ENCODE peak calls at places on chromosomes 12 and 14, in four cellular contexts. K is H1, M is mesenchymal stem cell, B is neuronal stem cell. H is an unnamed sample. For H3K36me3, the result is how much of the 10 kb centered on the place peaks cover.

GRCh38 chr14:68379510-68380303 is 413.2 kb downstream of the ZFP36L1 start:
- DNase-seq in K (no peak), M (no peak), B (no peak), H (no peak)

GRCh38 chr14:35416108-35416750 is 11.7 kb upstream of the NFKBIA start:
- DNase-seq in K (no peak), M (peak), B (no peak), H (no peak)

GRCh38 chr14:77498120-77498979 is at the start of gene ISM2:
- DNase-seq in K (peak), M (peak), B (peak), H (peak)

GRCh38 chr14:69505338-69506240 is 21.1 kb downstream of the PLEKHD1 start:
- DNase-seq in K (no peak), M (no peak), B (no peak), H (peak)

GRCh38 chr12:4960030-4960429 is 50.3 kb downstream of the KCNA1 start:
- DNase-seq in K (no peak), M (no peak), B (no peak), H (no peak)

GRCh38 chr12:121939190-121939589 is 20.8 kb downstream of the CFAP251 start:
- DNase-seq in K (no peak), M (no peak), B (no peak), H (peak)

GRCh38 chr12:57127101-57127709 is 1.1 kb upstream of the LRP1 start:
- DNase-seq in K (peak), M (peak), B (peak), H (peak)

GRCh38 chr12:118302053-118302452 is 70.7 kb downstream of the TAOK3 start:
- DNase-seq in K (no peak), M (peak), B (no peak), H (peak)

GRCh38 chr12:72261885-72262284 is 10.3 kb upstream of the TRHDE start:
- DNase-seq in K (no peak), M (no peak), B (no peak), H (no peak)

GRCh38 chr12:101931498-101932326 is 54.3 kb downstream of the DRAM1 start:
- DNase-seq in K (no peak), M (no peak), B (no peak), H (no peak)

GRCh38 chr12:45017916-45018315 is 33.0 kb downstream of the DBX2 start:
- DNase-seq in K (no peak), M (no peak), B (no peak), H (no peak)

GRCh38 chr12:98211914-98212695 is 303.3 kb upstream of the TMPO start:
- DNase-seq in K (no peak), M (no peak), B (no peak), H (no peak)

GRCh38 chr12:28130625-28131598 is 59.3 kb upstream of the CCDC91 start:
- DNase-seq in K (no peak), M (peak), B (no peak), H (peak)

GRCh38 chr14:74062809-74063150 is 21.5 kb downstream of the ALDH6A1 start:
- DNase-seq in K (no peak), M (peak), B (no peak), H (peak)

DNA sequence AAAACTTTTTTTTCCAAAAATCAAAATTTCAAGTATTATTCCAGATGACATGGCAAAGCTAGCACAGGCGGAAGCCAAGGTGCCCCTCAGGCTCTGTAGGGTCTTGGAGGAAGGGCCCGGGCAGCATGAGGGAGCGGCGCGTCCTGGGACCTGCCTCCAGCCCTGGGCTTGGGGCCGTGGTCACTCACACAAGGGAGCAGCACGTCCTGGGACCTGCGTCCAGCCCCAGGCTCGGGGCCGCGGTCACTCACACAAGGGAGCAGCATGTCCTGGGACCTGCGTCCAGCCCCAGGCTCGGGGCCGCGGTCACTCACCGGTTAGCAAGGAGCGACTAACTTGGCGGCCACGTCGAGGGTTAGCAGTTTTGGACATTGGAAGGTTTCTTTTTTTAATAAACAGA is 11.9 kb upstream of the GOLGA3 start:
- DNase-seq in K (no peak), M (no peak), B (no peak), H (no peak)
- H2BK12ac ChIP-seq in K (no peak), M (no peak), B (no peak), H (no peak)

GRCh38 chr14:23531391-23531790 is 20.2 kb downstream of the ZFHX2 start:
- DNase-seq in K (no peak), M (no peak), B (no peak), H (no peak)

GRCh38 chr14:23528555-23528954 is 23.0 kb downstream of the ZFHX2 start:
- DNase-seq in K (no peak), M (no peak), B (no peak), H (no peak)

GRCh38 chr14:23530360-23531055 is 21.1 kb downstream of the ZFHX2 start:
- DNase-seq in K (no peak), M (no peak), B (no peak), H (no peak)

GRCh38 chr14:23532658-23533057 is 18.9 kb downstream of the ZFHX2 start:
- DNase-seq in K (no peak), M (no peak), B (no peak), H (no peak)

GRCh38 chr14:23529016-23529740 is 22.4 kb downstream of the ZFHX2 start:
- DNase-seq in K (no peak), M (no peak), B (no peak), H (no peak)
- H3K36me3 ChIP-seq in K (under half), M (under half), B (under half), H (under half)

GRCh38 chr12:120689397-120690082 is 2.6 kb downstream of the MLEC start:
- DNase-seq in K (no peak), M (peak), B (no peak), H (peak)
- H3K9ac ChIP-seq in K (no peak), M (peak), B (no peak), H (no peak)

GRCh38 chr14:93318927-93319326 is 13.9 kb downstream of the BTBD7 start:
- DNase-seq in K (no peak), M (peak), B (no peak), H (no peak)
- H2BK12ac ChIP-seq in K (no peak), M (no peak), B (no peak), H (no peak)

GRCh38 chr14:58356268-58356667 is 39.5 kb upstream of the TOMM20L start:
- DNase-seq in K (no peak), M (no peak), B (no peak), H (no peak)

GRCh38 chr14:58354817-58355216 is 40.9 kb upstream of the TOMM20L start:
- DNase-seq in K (no peak), M (no peak), B (no peak), H (no peak)

GRCh38 chr14:58353516-58354299 is 42.0 kb upstream of the TOMM20L start:
- DNase-seq in K (no peak), M (peak), B (no peak), H (no peak)
- H3K36me3 ChIP-seq in K (under half), M (half or more), B (half or more), H (under half)

H was measured in trophoblast cell.